ENCODE peak calls at places on chromosomes 2 and 18, in six cellular contexts. One of them, this sample, is unnamed.

GRCh38 chr2:231682546-231683291 is 25.6 kb upstream of the PTMA start:
- DNase-seq in A549: no peak
- DNase-seq in body of pancreas: no peak
- DNase-seq in ovary: no peak
- DNase-seq in heart left ventricle: no peak
- DNase-seq in tibial nerve: no peak
- DNase-seq in this sample: no peak

GRCh38 chr2:121735520-121736074 is 1.1 kb downstream of the NIFK start:
- DNase-seq in A549: peak
- DNase-seq in body of pancreas: no peak
- DNase-seq in ovary: no peak
- DNase-seq in heart left ventricle: no peak
- DNase-seq in tibial nerve: no peak
- DNase-seq in this sample: no peak

GRCh38 chr2:190506666-190507065 is 27.9 kb downstream of the NEMP2 start:
- DNase-seq in A549: no peak
- DNase-seq in body of pancreas: no peak
- DNase-seq in ovary: no peak
- DNase-seq in heart left ventricle: no peak
- DNase-seq in tibial nerve: no peak
- DNase-seq in this sample: peak

GRCh38 chr2:17680119-17680518 is 73.5 kb downstream of the SMC6 start:
- DNase-seq in A549: no peak
- DNase-seq in body of pancreas: no peak
- DNase-seq in ovary: no peak
- DNase-seq in heart left ventricle: no peak
- DNase-seq in tibial nerve: no peak
- DNase-seq in this sample: no peak

GRCh38 chr2:127810156-127810636 is 775 bp downstream of the WDR33 start:
- DNase-seq in A549: no peak
- DNase-seq in body of pancreas: no peak
- DNase-seq in ovary: no peak
- DNase-seq in heart left ventricle: no peak
- DNase-seq in tibial nerve: no peak
- DNase-seq in this sample: peak

GRCh38 chr2:222837643-222838056 is 23.2 kb upstream of the ACSL3 start:
- DNase-seq in A549: peak
- DNase-seq in body of pancreas: no peak
- DNase-seq in ovary: no peak
- DNase-seq in heart left ventricle: no peak
- DNase-seq in tibial nerve: no peak
- DNase-seq in this sample: no peak

GRCh38 chr2:43125090-43125998 is 101.1 kb downstream of the ZFP36L2 start:
- DNase-seq in A549: no peak
- DNase-seq in body of pancreas: no peak
- DNase-seq in ovary: no peak
- DNase-seq in heart left ventricle: no peak
- DNase-seq in tibial nerve: no peak
- DNase-seq in this sample: no peak

GRCh38 chr18:1253825-1254224 is 349.2 kb downstream of the ADCYAP1 start:
- DNase-seq in A549: no peak
- DNase-seq in body of pancreas: no peak
- DNase-seq in ovary: no peak
- DNase-seq in heart left ventricle: no peak
- DNase-seq in tibial nerve: no peak
- DNase-seq in this sample: no peak

GRCh38 chr2:241373449-241373848 is 17.4 kb downstream of the FARP2 start:
- DNase-seq in A549: no peak
- DNase-seq in body of pancreas: no peak
- DNase-seq in ovary: no peak
- DNase-seq in heart left ventricle: no peak
- DNase-seq in tibial nerve: no peak
- DNase-seq in this sample: no peak

GRCh38 chr18:7890078-7890477 is 323.0 kb downstream of the PTPRM start:
- DNase-seq in A549: no peak
- DNase-seq in body of pancreas: no peak
- DNase-seq in ovary: no peak
- DNase-seq in heart left ventricle: no peak
- DNase-seq in tibial nerve: no peak
- DNase-seq in this sample: no peak

GRCh38 chr2:150133623-150134022 is 353.8 kb downstream of the RND3 start:
- DNase-seq in A549: peak
- DNase-seq in body of pancreas: no peak
- DNase-seq in ovary: no peak
- DNase-seq in heart left ventricle: no peak
- DNase-seq in tibial nerve: no peak
- DNase-seq in this sample: no peak

GRCh38 chr2:70111752-70112591 is 24.7 kb downstream of the PCBP1 start:
- DNase-seq in A549: no peak
- DNase-seq in body of pancreas: no peak
- DNase-seq in ovary: no peak
- DNase-seq in heart left ventricle: no peak
- DNase-seq in tibial nerve: no peak
- DNase-seq in this sample: no peak

GRCh38 chr18:5556317-5556974 is 12.6 kb upstream of the EPB41L3 start:
- DNase-seq in A549: no peak
- DNase-seq in body of pancreas: no peak
- DNase-seq in ovary: no peak
- DNase-seq in heart left ventricle: peak
- DNase-seq in tibial nerve: no peak
- DNase-seq in this sample: no peak

GRCh38 chr2:216006164-216006663 is 7.1 kb downstream of the MREG start:
- DNase-seq in A549: peak
- DNase-seq in body of pancreas: no peak
- DNase-seq in ovary: no peak
- DNase-seq in heart left ventricle: peak
- DNase-seq in tibial nerve: no peak
- DNase-seq in this sample: peak

GRCh38 chr2:27051902-27052645 is 606 bp downstream of the AGBL5 start:
- DNase-seq in A549: peak
- DNase-seq in body of pancreas: peak
- DNase-seq in ovary: peak
- DNase-seq in heart left ventricle: no peak
- DNase-seq in tibial nerve: no peak
- DNase-seq in this sample: peak
- TF ChIP-seq POLR2A in A549: no peak
- TF ChIP-seq POLR2A in body of pancreas: no peak
- TF ChIP-seq POLR2A in ovary: no peak
- TF ChIP-seq POLR2A in heart left ventricle: no peak
- TF ChIP-seq POLR2A in tibial nerve: no peak
- TF ChIP-seq POLR2A in this sample: no peak

DNA sequence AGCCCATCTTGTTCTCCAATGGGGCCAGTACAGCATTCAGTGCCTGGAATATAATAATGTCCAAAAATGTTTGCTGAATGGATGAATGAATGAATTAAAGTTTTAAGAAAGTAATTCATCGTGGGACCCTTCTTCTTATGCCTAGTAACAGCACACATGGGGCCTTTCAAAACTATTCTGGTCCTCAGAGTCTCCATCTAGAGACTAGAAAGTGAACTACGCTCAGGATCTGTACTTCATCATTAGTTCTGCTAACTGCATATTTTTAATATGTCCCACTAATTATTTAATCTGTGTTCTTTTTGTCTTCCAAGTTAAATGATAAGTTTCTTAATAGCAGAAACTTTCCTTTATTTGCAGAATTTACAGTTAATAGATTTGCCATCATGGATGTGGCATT is 172.5 kb downstream of the SMAD2 start:
- DNase-seq in A549: no peak
- DNase-seq in body of pancreas: no peak
- DNase-seq in ovary: no peak
- DNase-seq in heart left ventricle: no peak
- DNase-seq in tibial nerve: no peak
- DNase-seq in this sample: no peak
- TF ChIP-seq CTCF in A549: no peak
- TF ChIP-seq CTCF in body of pancreas: no peak
- TF ChIP-seq CTCF in ovary: no peak
- TF ChIP-seq CTCF in heart left ventricle: no peak
- TF ChIP-seq CTCF in tibial nerve: no peak
- TF ChIP-seq CTCF in this sample: no peak

GRCh38 chr18:59695551-59695950 is 1.7 kb downstream of the CCBE1 start:
- DNase-seq in A549: no peak
- DNase-seq in body of pancreas: no peak
- DNase-seq in ovary: no peak
- DNase-seq in heart left ventricle: no peak
- DNase-seq in tibial nerve: no peak
- DNase-seq in this sample: no peak

GRCh38 chr18:59699750-59700534 is 2.7 kb upstream of the CCBE1 start:
- DNase-seq in A549: no peak
- DNase-seq in body of pancreas: no peak
- DNase-seq in ovary: peak
- DNase-seq in heart left ventricle: no peak
- DNase-seq in tibial nerve: no peak
- DNase-seq in this sample: no peak

GRCh38 chr18:59699061-59699460 is 1.8 kb upstream of the CCBE1 start:
- DNase-seq in A549: no peak
- DNase-seq in body of pancreas: no peak
- DNase-seq in ovary: no peak
- DNase-seq in heart left ventricle: no peak
- DNase-seq in tibial nerve: no peak
- DNase-seq in this sample: no peak

GRCh38 chr18:59696311-59697235 is 650 bp downstream of the CCBE1 start:
- DNase-seq in A549: peak
- DNase-seq in body of pancreas: no peak
- DNase-seq in ovary: peak
- DNase-seq in heart left ventricle: no peak
- DNase-seq in tibial nerve: no peak
- DNase-seq in this sample: peak

DNA sequence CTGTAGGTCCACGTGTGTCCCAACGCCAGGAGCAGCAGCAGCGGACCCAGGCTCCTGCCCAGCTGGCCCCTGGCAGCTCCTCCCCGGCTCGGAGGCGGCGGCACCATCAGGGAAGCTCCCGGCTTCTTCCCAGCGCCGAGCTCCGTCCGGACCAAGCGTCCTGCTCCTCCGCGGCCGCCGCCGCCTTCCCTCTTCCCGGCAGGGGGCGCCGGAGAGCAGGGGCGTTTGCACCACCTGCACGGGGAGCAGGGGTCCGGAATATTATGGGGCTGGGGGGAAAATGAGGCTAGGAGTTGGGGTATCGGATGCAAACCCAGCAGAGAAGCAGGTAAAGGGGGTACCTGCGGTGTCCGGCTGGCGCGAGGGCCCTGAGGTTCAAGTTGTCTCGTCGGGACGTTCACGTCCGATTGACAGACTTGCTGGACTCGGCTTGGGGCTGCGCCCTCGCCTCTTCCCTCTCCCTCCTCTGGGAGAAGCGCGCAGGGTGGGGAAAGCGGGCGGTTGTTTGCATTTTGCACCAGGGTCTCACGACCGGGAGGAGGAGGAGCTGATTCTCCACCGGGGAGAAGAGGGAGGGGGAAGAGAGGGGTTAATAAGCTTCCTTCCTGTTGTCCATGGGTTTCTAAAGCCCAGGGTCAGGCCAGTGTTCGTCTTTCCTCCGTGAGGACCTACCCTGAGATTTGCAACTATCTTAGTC is at the start of gene CCBE1:
- DNase-seq in A549: peak
- DNase-seq in body of pancreas: peak
- DNase-seq in ovary: peak
- DNase-seq in heart left ventricle: peak
- DNase-seq in tibial nerve: peak
- DNase-seq in this sample: peak
- TF ChIP-seq POLR2A in A549: no peak
- TF ChIP-seq POLR2A in body of pancreas: no peak
- TF ChIP-seq POLR2A in ovary: peak
- TF ChIP-seq POLR2A in heart left ventricle: no peak
- TF ChIP-seq POLR2A in tibial nerve: no peak
- TF ChIP-seq POLR2A in this sample: peak

GRCh38 chr2:60614319-60614718 is 60.9 kb upstream of the BCL11A start:
- DNase-seq in A549: no peak
- DNase-seq in body of pancreas: no peak
- DNase-seq in ovary: no peak
- DNase-seq in heart left ventricle: no peak
- DNase-seq in tibial nerve: no peak
- DNase-seq in this sample: no peak
- TF ChIP-seq CTCF in A549: no peak
- TF ChIP-seq CTCF in body of pancreas: no peak
- TF ChIP-seq CTCF in ovary: no peak
- TF ChIP-seq CTCF in heart left ventricle: no peak
- TF ChIP-seq CTCF in tibial nerve: no peak
- TF ChIP-seq CTCF in this sample: no peak

GRCh38 chr2:7625392-7626138 is 708.4 kb downstream of the RNF144A start:
- DNase-seq in A549: no peak
- DNase-seq in body of pancreas: no peak
- DNase-seq in ovary: no peak
- DNase-seq in heart left ventricle: no peak
- DNase-seq in tibial nerve: no peak
- DNase-seq in this sample: no peak
- TF ChIP-seq POLR2A in A549: no peak
- TF ChIP-seq POLR2A in body of pancreas: no peak
- TF ChIP-seq POLR2A in ovary: no peak
- TF ChIP-seq POLR2A in heart left ventricle: no peak
- TF ChIP-seq POLR2A in tibial nerve: no peak
- TF ChIP-seq POLR2A in this sample: no peak

GRCh38 chr2:229910832-229911412 is 10.9 kb downstream of the TRIP12 start:
- DNase-seq in A549: peak
- DNase-seq in body of pancreas: no peak
- DNase-seq in ovary: no peak
- DNase-seq in heart left ventricle: no peak
- DNase-seq in tibial nerve: no peak
- DNase-seq in this sample: no peak
- TF ChIP-seq CTCF in A549: peak
- TF ChIP-seq CTCF in body of pancreas: no peak
- TF ChIP-seq CTCF in ovary: no peak
- TF ChIP-seq CTCF in heart left ventricle: peak
- TF ChIP-seq CTCF in tibial nerve: no peak
- TF ChIP-seq CTCF in this sample: peak

GRCh38 chr2:85712849-85713612 is 18.9 kb downstream of the GNLY start:
- DNase-seq in A549: peak
- DNase-seq in body of pancreas: peak
- DNase-seq in ovary: no peak
- DNase-seq in heart left ventricle: peak
- DNase-seq in tibial nerve: no peak
- DNase-seq in this sample: peak
- TF ChIP-seq POLR2A in A549: no peak
- TF ChIP-seq POLR2A in body of pancreas: no peak
- TF ChIP-seq POLR2A in ovary: no peak
- TF ChIP-seq POLR2A in heart left ventricle: no peak
- TF ChIP-seq POLR2A in tibial nerve: no peak
- TF ChIP-seq POLR2A in this sample: no peak

This sample was measured in transverse colon.